ENCODE peak calls at places on chromosome 16, in five cellular contexts. F, W, X, H and D are unnamed samples.

GRCh38 chr16:16928532-16929101 is 542.1 kb downstream of the XYLT1 start:
- DNase-seq in F (no peak), W (no peak), X (no peak), H (no peak), D (no peak)

GRCh38 chr16:72850863-72851262 is 197.1 kb downstream of the ZFHX3 start:
- DNase-seq in F (no peak), W (peak), X (no peak), H (no peak), D (no peak)

GRCh38 chr16:87681990-87682570 is 79.8 kb downstream of the JPH3 start:
- DNase-seq in F (no peak), W (no peak), X (peak), H (no peak), D (no peak)

GRCh38 chr16:68790130-68790761 is 53.1 kb upstream of the TANGO6 start:
- DNase-seq in F (no peak), W (no peak), X (no peak), H (no peak), D (no peak)

GRCh38 chr16:83400234-83400633 is 407.5 kb upstream of the HSBP1 start:
- DNase-seq in F (no peak), W (no peak), X (no peak), H (no peak), D (no peak)

GRCh38 chr16:51002889-51003490 is 148.1 kb downstream of the SALL1 start:
- DNase-seq in F (no peak), W (no peak), X (no peak), H (no peak), D (no peak)

GRCh38 chr16:23786964-23787571 is 32.2 kb downstream of the CHP2 start:
- DNase-seq in F (no peak), W (no peak), X (no peak), H (no peak), D (no peak)

GRCh38 chr16:28984619-28985135 is at the start of gene LAT:
- DNase-seq in F (no peak), W (no peak), X (peak), H (no peak), D (peak)

GRCh38 chr16:66382966-66383299 is 16.4 kb downstream of the CDH5 start:
- DNase-seq in F (no peak), W (no peak), X (no peak), H (no peak), D (no peak)

GRCh38 chr16:22300427-22301071 is 3.3 kb downstream of the POLR3E start:
- DNase-seq in F (peak), W (no peak), X (peak), H (no peak), D (peak)

GRCh38 chr16:89697616-89698331 is 3.7 kb downstream of the SPATA2L start:
- DNase-seq in F (no peak), W (no peak), X (no peak), H (peak), D (no peak)

GRCh38 chr16:84243732-84244131 is 3.9 kb upstream of the KCNG4 start:
- DNase-seq in F (no peak), W (no peak), X (peak), H (no peak), D (no peak)

GRCh38 chr16:86772671-86773338 is 194.5 kb downstream of the FOXL1 start:
- DNase-seq in F (no peak), W (no peak), X (no peak), H (no peak), D (no peak)

GRCh38 chr16:87129771-87130170 is 187.4 kb downstream of the C16orf95 start:
- DNase-seq in F (no peak), W (no peak), X (no peak), H (no peak), D (no peak)

GRCh38 chr16:20300312-20301097 is 26.8 kb downstream of the GP2 start:
- DNase-seq in F (peak), W (no peak), X (peak), H (no peak), D (peak)

GRCh38 chr16:700684-701584 is 4.7 kb downstream of the FBXL16 start:
- DNase-seq in F (no peak), W (no peak), X (no peak), H (no peak), D (no peak)

GRCh38 chr16:74522160-74522559 is 84.8 kb downstream of the GLG1 start:
- DNase-seq in F (no peak), W (no peak), X (no peak), H (no peak), D (no peak)

GRCh38 chr16:82882249-82882648 is 255.5 kb downstream of the CDH13 start:
- DNase-seq in F (no peak), W (peak), X (no peak), H (no peak), D (no peak)

GRCh38 chr16:70433456-70434103 is 5.3 kb downstream of the ST3GAL2 start:
- DNase-seq in F (peak), W (no peak), X (peak), H (peak), D (no peak)

GRCh38 chr16:74468807-74469511 is 47.7 kb upstream of the CLEC18B start:
- DNase-seq in F (no peak), W (no peak), X (no peak), H (no peak), D (peak)

GRCh38 chr16:29806641-29807425 is 504 bp downstream of the MAZ start:
- DNase-seq in F (peak), W (no peak), X (peak), H (peak), D (peak)

GRCh38 chr16:70705056-70705455 is 19.2 kb upstream of the MTSS2 start:
- DNase-seq in F (no peak), W (no peak), X (no peak), H (no peak), D (no peak)

GRCh38 chr16:66774981-66775380 is 23.6 kb upstream of the DYNC1LI2 start:
- DNase-seq in F (no peak), W (no peak), X (no peak), H (no peak), D (no peak)

GRCh38 chr16:64250866-64251265 is 871.0 kb downstream of the CDH11 start:
- DNase-seq in F (peak), W (no peak), X (no peak), H (no peak), D (no peak)

GRCh38 chr16:21697032-21697431 is 33.3 kb downstream of the OTOA start:
- DNase-seq in F (no peak), W (no peak), X (no peak), H (no peak), D (no peak)

GRCh38 chr16:27319257-27319965 is 5.6 kb downstream of the IL4R start:
- DNase-seq in F (no peak), W (no peak), X (no peak), H (peak), D (no peak)

GRCh38 chr16:28092721-28093382 is 29.3 kb upstream of the GSG1L start:
- DNase-seq in F (no peak), W (no peak), X (no peak), H (peak), D (no peak)

GRCh38 chr16:35398208-35398607 is 1938.8 kb downstream of the TP53TG3F start:
- DNase-seq in F (no peak), W (no peak), X (no peak), H (no peak), D (no peak)

GRCh38 chr16:71883193-71883848 is 661 bp downstream of the ZNF821 start:
- DNase-seq in F (peak), W (no peak), X (peak), H (peak), D (peak)

GRCh38 chr16:87003414-87003755 is 313.8 kb downstream of the C16orf95 start:
- DNase-seq in F (no peak), W (no peak), X (no peak), H (no peak), D (no peak)

GRCh38 chr16:48536600-48537200 is 73.3 kb downstream of the N4BP1 start:
- DNase-seq in F (no peak), W (no peak), X (no peak), H (peak), D (no peak)

GRCh38 chr16:50940275-50940854 is 198.5 kb downstream of the CYLD start:
- DNase-seq in F (no peak), W (no peak), X (no peak), H (no peak), D (no peak)

GRCh38 chr16:49278944-49279725 is 2.5 kb downstream of the CBLN1 start:
- DNase-seq in F (no peak), W (no peak), X (no peak), H (no peak), D (no peak)

GRCh38 chr16:15607700-15608396 is 35.1 kb downstream of the MARF1 start:
- DNase-seq in F (peak), W (no peak), X (no peak), H (no peak), D (no peak)

GRCh38 chr16:27461483-27462171 is 59.7 kb downstream of the IL21R start:
- DNase-seq in F (no peak), W (no peak), X (no peak), H (peak), D (no peak)

DNA sequence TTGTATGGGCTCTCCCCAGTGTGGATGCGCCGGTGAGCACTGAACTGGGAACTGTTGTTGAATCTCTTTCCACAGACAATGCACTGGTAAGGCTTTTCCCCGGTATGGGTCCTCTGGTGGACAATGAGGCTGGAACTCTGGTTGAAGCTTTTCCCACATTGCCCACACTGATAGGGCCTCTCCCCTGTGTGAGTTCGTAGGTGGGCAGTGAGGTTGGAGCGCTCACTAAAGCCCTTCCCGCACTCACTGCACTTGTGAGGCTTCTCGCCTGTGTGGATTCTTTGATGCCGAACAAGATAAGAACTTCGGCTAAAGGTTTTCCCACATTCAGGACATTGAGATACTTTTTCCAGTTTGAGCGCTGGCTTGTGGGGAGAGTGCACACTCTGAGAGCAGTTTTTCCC is 17.8 kb downstream of the ZSCAN32 start:
- DNase-seq in F (no peak), W (no peak), X (no peak), H (no peak), D (no peak)
- H3K27ac ChIP-seq in F (no peak), W (no peak), X (no peak), H (no peak), D (no peak)

GRCh38 chr16:56849690-56850680 is 15.0 kb upstream of the SLC12A3 start:
- DNase-seq in F (no peak), W (no peak), X (no peak), H (peak), D (no peak)
- H3K27ac ChIP-seq in F (no peak), W (peak), X (no peak), H (peak), D (no peak)

GRCh38 chr16:85586360-85587145 is 26.6 kb upstream of the GSE1 start:
- DNase-seq in F (peak), W (no peak), X (no peak), H (no peak), D (no peak)
- H3K27ac ChIP-seq in F (no peak), W (no peak), X (no peak), H (no peak), D (no peak)

DNA sequence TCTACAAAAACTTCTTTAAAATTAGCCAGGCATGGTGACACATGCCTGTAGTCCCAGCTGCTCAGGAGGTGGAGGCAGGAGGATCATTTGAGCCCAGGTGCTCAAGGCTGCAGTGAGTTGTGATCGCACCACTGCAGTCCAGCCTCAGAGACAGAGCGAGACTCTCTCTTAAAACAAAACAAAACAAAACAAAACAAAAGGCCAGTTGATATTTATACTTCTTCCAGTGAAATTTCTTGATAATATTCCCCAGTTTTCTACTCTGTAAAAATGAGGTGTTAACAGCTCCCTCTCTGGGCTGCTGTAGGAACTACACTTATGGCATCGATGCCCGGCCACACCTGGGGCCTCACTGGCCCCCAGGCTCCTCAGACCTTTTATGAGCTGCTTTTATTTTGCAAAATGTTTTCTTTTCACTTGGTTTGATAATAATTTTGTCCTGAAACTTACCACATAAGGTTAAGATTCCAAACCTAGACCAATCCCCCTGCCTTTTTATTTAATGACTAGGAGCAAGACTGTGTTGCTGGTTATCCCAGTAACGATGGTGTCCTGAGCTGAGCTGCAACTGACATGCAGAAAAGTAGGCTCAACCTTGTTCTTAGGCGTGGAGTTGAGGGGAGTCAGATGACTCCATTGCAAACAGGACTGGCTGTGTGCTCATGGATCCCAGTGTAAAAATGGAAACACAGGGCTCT is 17.6 kb downstream of the MAPK8IP3 start:
- DNase-seq in F (no peak), W (no peak), X (peak), H (no peak), D (peak)
- H3K27ac ChIP-seq in F (peak), W (no peak), X (no peak), H (no peak), D (no peak)

DNA sequence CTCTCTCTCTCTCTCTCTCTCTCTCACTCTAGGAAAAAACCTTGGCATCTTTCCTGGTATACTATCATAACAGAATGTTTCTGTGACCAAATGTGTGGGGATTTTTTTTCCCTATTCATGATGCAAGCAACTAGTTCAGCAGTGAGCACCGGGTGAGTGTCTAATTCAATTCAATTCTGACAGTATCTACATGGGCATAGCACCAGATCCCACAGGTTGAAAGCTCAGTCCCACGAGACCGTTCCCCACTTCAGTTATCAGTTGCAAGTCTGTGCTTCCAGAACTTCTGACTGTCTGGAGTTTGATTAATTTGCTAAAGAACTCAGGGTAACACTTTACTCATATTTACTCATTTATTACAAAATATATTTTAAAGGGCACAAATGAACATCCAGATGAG is 504.3 kb upstream of the CDH8 start:
- DNase-seq in F (no peak), W (no peak), X (no peak), H (no peak), D (no peak)
- H3K27ac ChIP-seq in F (no peak), W (no peak), X (no peak), H (no peak), D (no peak)

DNA sequence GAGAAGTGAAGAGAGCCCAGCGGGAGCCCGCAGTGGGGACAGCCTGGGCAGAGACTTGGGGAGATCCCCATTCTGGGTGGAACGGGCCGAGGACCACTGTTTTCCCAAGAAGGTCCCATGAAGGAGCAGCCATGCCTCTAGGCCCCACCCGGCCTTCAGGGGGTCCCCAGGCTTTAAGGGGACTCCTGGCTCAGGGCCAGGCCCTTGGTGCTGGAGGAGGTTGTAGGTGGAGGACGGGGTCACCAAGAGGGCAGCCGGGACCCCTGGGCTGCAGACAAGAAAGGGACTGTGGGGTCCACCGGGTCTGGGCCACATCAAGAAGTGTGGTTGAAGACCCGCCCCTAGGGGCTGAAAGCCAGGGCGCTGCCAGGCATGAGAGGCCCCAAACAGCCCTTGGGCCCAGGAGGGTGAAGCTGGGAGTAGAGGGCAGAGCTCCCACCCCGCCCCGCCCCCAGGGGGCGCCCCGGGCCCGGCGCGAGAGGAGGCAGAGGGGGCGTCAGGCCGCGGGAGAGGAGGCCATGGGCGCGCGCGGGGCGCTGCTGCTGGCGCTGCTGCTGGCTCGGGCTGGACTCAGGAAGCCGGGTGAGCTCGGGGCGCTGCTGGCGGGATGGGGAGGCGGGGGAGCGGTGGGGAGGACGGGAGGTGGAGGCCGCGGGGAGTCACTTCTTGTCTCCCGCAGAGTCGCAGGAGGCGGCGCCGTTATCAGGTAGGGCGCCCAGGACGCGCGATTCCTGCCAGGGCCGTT is at the start of gene PRSS21:
- DNase-seq in F (no peak), W (no peak), X (peak), H (no peak), D (no peak)
- H3K27ac ChIP-seq in F (no peak), W (no peak), X (peak), H (no peak), D (no peak)